ENCODE peak calls at places on chromosome 21, in eight cellular contexts. D is adrenal gland; N is transverse colon; L is CD8-positive, alpha-beta memory T cell; E is H1; P is MM.1S; H is heart right ventricle; I is stomach. M is an unnamed sample.

GRCh38 chr21:26715878-26716506 is 129.2 kb downstream of the ADAMTS1 start:
- DNase-seq in D (peak), N (peak), L (no peak), E (no peak), P (peak), H (peak), I (peak), M (peak)

GRCh38 chr21:25934130-25934529 is 199.4 kb downstream of the GABPA start:
- DNase-seq in D (no peak), N (no peak), L (no peak), E (no peak), P (no peak), H (no peak), I (peak), M (no peak)

GRCh38 chr21:22556829-22557228 is 1558.6 kb downstream of the NCAM2 start:
- DNase-seq in D (no peak), N (no peak), L (no peak), E (no peak), P (no peak), H (no peak), I (no peak), M (no peak)

GRCh38 chr21:33230518-33231324 is 983 bp downstream of the IFNAR2 start:
- DNase-seq in D (peak), N (peak), L (peak), E (peak), P (peak), H (peak), I (no peak), M (peak)

GRCh38 chr21:23452384-23453083 is 2154.7 kb downstream of the MRPL39 start:
- DNase-seq in D (peak), N (no peak), L (no peak), E (peak), P (peak), H (no peak), I (no peak), M (no peak)

GRCh38 chr21:37356710-37357109 is 9.9 kb upstream of the DYRK1A start:
- DNase-seq in D (no peak), N (no peak), L (no peak), E (no peak), P (no peak), H (no peak), I (no peak), M (no peak)

GRCh38 chr21:44448651-44449131 is 6.6 kb upstream of the LRRC3 start:
- DNase-seq in D (no peak), N (no peak), L (no peak), E (no peak), P (no peak), H (no peak), I (no peak), M (no peak)

GRCh38 chr21:44482581-44483287 is 27.4 kb downstream of the LRRC3 start:
- DNase-seq in D (no peak), N (no peak), L (no peak), E (no peak), P (no peak), H (no peak), I (no peak), M (no peak)

GRCh38 chr21:39093526-39093925 is 89.7 kb downstream of the PSMG1 start:
- DNase-seq in D (no peak), N (no peak), L (no peak), E (no peak), P (no peak), H (no peak), I (no peak), M (no peak)

GRCh38 chr21:26127918-26128317 is 42.7 kb downstream of the APP start:
- DNase-seq in D (peak), N (no peak), L (no peak), E (no peak), P (peak), H (no peak), I (no peak), M (no peak)

GRCh38 chr21:33367309-33367973 is 35.8 kb upstream of the IFNGR2 start:
- DNase-seq in D (no peak), N (no peak), L (no peak), E (no peak), P (no peak), H (no peak), I (no peak), M (no peak)

GRCh38 chr21:37530901-37531351 is 164.4 kb downstream of the DYRK1A start:
- DNase-seq in D (no peak), N (no peak), L (no peak), E (no peak), P (no peak), H (no peak), I (no peak), M (no peak)

DNA sequence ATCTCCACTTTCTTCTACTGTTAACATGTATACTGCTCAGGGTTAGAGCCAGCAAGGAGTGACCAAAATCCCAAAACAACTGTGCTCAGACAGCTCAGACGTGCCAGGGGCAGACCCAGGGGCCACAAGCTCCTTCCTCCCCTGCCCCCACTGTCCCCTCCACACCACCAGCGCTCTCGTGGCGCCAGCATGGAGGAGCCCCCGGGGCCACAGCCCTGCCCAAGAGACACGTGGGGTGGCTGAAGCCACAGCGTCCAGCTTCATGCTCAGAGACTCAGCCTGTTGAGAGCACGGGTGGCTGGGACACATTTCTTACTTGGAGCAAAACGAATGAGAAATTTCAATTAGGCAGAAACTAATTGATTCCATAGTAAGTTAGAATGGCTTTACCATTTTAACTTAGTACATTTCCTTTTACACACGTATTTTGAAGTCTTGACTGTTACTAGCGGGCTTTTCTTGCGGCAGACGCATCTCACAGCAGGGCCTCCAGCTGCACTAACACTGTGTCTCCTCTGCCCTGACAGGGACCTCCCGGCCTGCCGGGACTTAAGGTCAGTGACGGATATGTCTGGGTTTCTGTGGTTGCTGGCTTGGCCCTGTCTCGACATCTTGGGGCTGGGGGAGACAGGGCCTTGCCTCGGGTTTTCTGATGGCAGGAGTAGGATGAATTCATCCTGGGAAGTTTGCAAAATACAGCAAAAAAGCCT is 54.2 kb downstream of the SLC19A1 start:
- DNase-seq in D (no peak), N (no peak), L (no peak), E (no peak), P (no peak), H (no peak), I (no peak), M (no peak)
- H3K27ac ChIP-seq in D (no peak), N (no peak), L (no peak), E (no peak), P (no peak), H (no peak), I (no peak), M (no peak)

DNA sequence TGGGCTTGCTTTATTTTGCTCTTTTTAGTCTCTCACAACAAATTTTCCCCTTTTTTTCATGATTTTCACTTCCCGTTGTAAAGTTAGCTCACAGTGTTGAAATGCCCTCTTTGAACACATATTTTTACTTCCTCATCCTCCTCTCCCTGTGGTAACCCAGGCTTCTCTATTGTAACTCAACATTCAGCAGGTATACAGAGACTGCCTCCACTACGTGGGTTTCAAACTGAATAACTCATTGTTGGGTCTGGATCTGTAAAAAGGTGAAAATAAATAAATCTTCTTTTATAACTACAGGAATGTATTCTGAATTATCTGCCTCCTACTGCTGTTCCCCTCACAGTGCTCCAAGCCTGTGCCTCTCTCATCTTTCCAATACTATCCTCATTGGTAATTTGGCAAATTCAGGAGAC is 166.4 kb downstream of the RUNX1 start:
- DNase-seq in D (no peak), N (no peak), L (no peak), E (no peak), P (no peak), H (no peak), I (no peak), M (no peak)
- H3K27ac ChIP-seq in D (no peak), N (peak), L (peak), E (no peak), P (peak), H (no peak), I (peak), M (no peak)

GRCh38 chr21:46667735-46668380 is 32.4 kb downstream of the PRMT2 start:
- DNase-seq in D (no peak), N (no peak), L (no peak), E (no peak), P (no peak), H (no peak), I (no peak), M (no peak)
- H3K27ac ChIP-seq in D (no peak), N (no peak), L (no peak), E (no peak), P (no peak), H (no peak), I (no peak), M (peak)

GRCh38 chr21:28768753-28769152 is 223.9 kb downstream of the LTN1 start:
- DNase-seq in D (no peak), N (no peak), L (no peak), E (no peak), P (no peak), H (no peak), I (no peak), M (no peak)

GRCh38 chr21:28761709-28762356 is 230.8 kb downstream of the LTN1 start:
- DNase-seq in D (no peak), N (no peak), L (no peak), E (no peak), P (no peak), H (no peak), I (no peak), M (no peak)

GRCh38 chr21:28767523-28767922 is 225.2 kb downstream of the LTN1 start:
- DNase-seq in D (no peak), N (no peak), L (no peak), E (no peak), P (no peak), H (no peak), I (no peak), M (no peak)

GRCh38 chr21:28762357-28762735 is 230.3 kb downstream of the LTN1 start:
- DNase-seq in D (no peak), N (no peak), L (no peak), E (no peak), P (no peak), H (no peak), I (no peak), M (no peak)

GRCh38 chr21:28763809-28764418 is 228.8 kb downstream of the LTN1 start:
- DNase-seq in D (no peak), N (no peak), L (no peak), E (no peak), P (no peak), H (no peak), I (no peak), M (no peak)
- H3K27ac ChIP-seq in D (no peak), N (no peak), L (no peak), E (no peak), P (no peak), H (no peak), I (no peak), M (no peak)

GRCh38 chr21:19236209-19236608 is 832.6 kb upstream of the TMPRSS15 start:
- DNase-seq in D (no peak), N (no peak), L (no peak), E (no peak), P (no peak), H (no peak), I (no peak), M (no peak)
- H3K27ac ChIP-seq in D (no peak), N (no peak), L (no peak), E (no peak), P (no peak), H (no peak), I (no peak), M (no peak)

GRCh38 chr21:36316872-36317484 is 3.0 kb upstream of the MORC3 start:
- DNase-seq in D (no peak), N (no peak), L (no peak), E (no peak), P (no peak), H (no peak), I (no peak), M (no peak)
- H3K27ac ChIP-seq in D (no peak), N (no peak), L (no peak), E (no peak), P (no peak), H (no peak), I (no peak), M (no peak)

GRCh38 chr21:17612565-17613241 is at the start of gene BTG3:
- DNase-seq in D (peak), N (peak), L (peak), E (peak), P (peak), H (peak), I (peak), M (peak)

GRCh38 chr21:17611414-17612022 is 1.2 kb downstream of the BTG3 start:
- DNase-seq in D (peak), N (peak), L (peak), E (no peak), P (peak), H (peak), I (peak), M (peak)

GRCh38 chr21:17610862-17611261 is 1.8 kb downstream of the BTG3 start:
- DNase-seq in D (peak), N (peak), L (no peak), E (no peak), P (no peak), H (no peak), I (peak), M (no peak)

GRCh38 chr21:17612023-17612564 is 607 bp downstream of the BTG3 start:
- DNase-seq in D (peak), N (peak), L (peak), E (no peak), P (peak), H (peak), I (peak), M (no peak)

GRCh38 chr21:17613242-17613676 is 558 bp upstream of the BTG3 start:
- DNase-seq in D (peak), N (peak), L (no peak), E (no peak), P (no peak), H (no peak), I (peak), M (no peak)
- H3K27ac ChIP-seq in D (peak), N (peak), L (no peak), E (no peak), P (no peak), H (peak), I (peak), M (peak)

GRCh38 chr21:41762236-41762635 is 4.6 kb downstream of the RIPK4 start:
- DNase-seq in D (no peak), N (no peak), L (no peak), E (peak), P (no peak), H (no peak), I (no peak), M (no peak)
- H3K27ac ChIP-seq in D (no peak), N (no peak), L (no peak), E (peak), P (no peak), H (no peak), I (peak), M (no peak)

GRCh38 chr21:15521644-15522001 is 208.2 kb upstream of the USP25 start:
- DNase-seq in D (no peak), N (no peak), L (no peak), E (no peak), P (no peak), H (no peak), I (no peak), M (no peak)
- H3K27ac ChIP-seq in D (no peak), N (no peak), L (no peak), E (no peak), P (no peak), H (no peak), I (no peak), M (no peak)

GRCh38 chr21:35895598-35895997 is 164.7 kb downstream of the SETD4 start:
- DNase-seq in D (no peak), N (no peak), L (no peak), E (no peak), P (peak), H (no peak), I (no peak), M (no peak)

GRCh38 chr21:35896060-35896459 is 164.3 kb downstream of the SETD4 start:
- DNase-seq in D (no peak), N (no peak), L (no peak), E (no peak), P (peak), H (no peak), I (no peak), M (no peak)
- H3K27ac ChIP-seq in D (no peak), N (no peak), L (no peak), E (no peak), P (peak), H (no peak), I (no peak), M (no peak)

M was measured in caudate nucleus.